ENCODE peak calls at places on chromosomes 1 and 21, in four cellular contexts. K, N, D and V are unnamed samples.

GRCh38 chr1:26932536-26932935 is 11.0 kb downstream of the NUDC start:
- DNase-seq in K (no peak), N (no peak), D (no peak), V (no peak)

GRCh38 chr21:43332461-43332860 is 94.5 kb downstream of the SIK1 start:
- DNase-seq in K (no peak), N (no peak), D (no peak), V (no peak)

GRCh38 chr1:120179420-120180348 is 3.4 kb upstream of the SEC22B start:
- DNase-seq in K (peak), N (peak), D (peak), V (peak)

GRCh38 chr1:8600336-8600735 is 217.1 kb downstream of the RERE start:
- DNase-seq in K (no peak), N (no peak), D (no peak), V (no peak)

GRCh38 chr1:56934400-56935080 is 31.3 kb downstream of the C8B start:
- DNase-seq in K (no peak), N (no peak), D (no peak), V (no peak)

GRCh38 chr1:89081005-89081404 is 16.0 kb upstream of the GBP1 start:
- DNase-seq in K (no peak), N (no peak), D (no peak), V (no peak)

GRCh38 chr1:229619614-229620013 is 6.3 kb downstream of the TAF5L start:
- DNase-seq in K (no peak), N (no peak), D (peak), V (peak)

GRCh38 chr21:28342229-28342810 is 650.4 kb downstream of the LTN1 start:
- DNase-seq in K (no peak), N (no peak), D (no peak), V (no peak)